ENCODE peak calls at places on chromosomes 6 and 20, in four cellular contexts. A is PC-9, Y is fibroblast of lung, Z is IMR-90. X is an unnamed sample.

GRCh38 chr6:114272582-114272981 is 70.2 kb downstream of the HS3ST5 start:
- DNase-seq in A (no peak), Y (no peak), Z (no peak), X (no peak)

GRCh38 chr6:70415247-70415646 is 1.9 kb downstream of the FAM135A start:
- DNase-seq in A (no peak), Y (no peak), Z (no peak), X (no peak)

GRCh38 chr6:87736809-87737540 is 34.9 kb upstream of the AKIRIN2 start:
- DNase-seq in A (no peak), Y (no peak), Z (no peak), X (no peak)

GRCh38 chr6:50147371-50147770 is 97.6 kb upstream of the DEFB112 start:
- DNase-seq in A (no peak), Y (peak; percentile 51), Z (peak; percentile 37), X (no peak)

GRCh38 chr20:32681175-32682084 is 7.7 kb upstream of the C20orf203 start:
- DNase-seq in A (peak; percentile 76), Y (no peak), Z (peak; percentile 17), X (peak; percentile 13)

GRCh38 chr6:134609862-134610261 is 291.9 kb upstream of the SGK1 start:
- DNase-seq in A (no peak), Y (no peak), Z (no peak), X (no peak)

GRCh38 chr6:41967312-41968287 is 26.0 kb upstream of the CCND3 start:
- DNase-seq in A (peak; percentile 50), Y (peak; percentile 18), Z (peak; percentile 30), X (peak; percentile 67)

GRCh38 chr6:166772518-166772917 is 145.5 kb upstream of the RPS6KA2 start:
- DNase-seq in A (no peak), Y (no peak), Z (no peak), X (no peak)

GRCh38 chr6:114690625-114691024 is 347.8 kb upstream of the HS3ST5 start:
- DNase-seq in A (no peak), Y (no peak), Z (no peak), X (no peak)

GRCh38 chr6:38113810-38114577 is 294.5 kb downstream of the ZFAND3 start:
- DNase-seq in A (no peak), Y (no peak), Z (peak; percentile 31), X (no peak)

GRCh38 chr6:157811476-157812173 is 11.4 kb upstream of the SNX9 start:
- DNase-seq in A (no peak), Y (peak; percentile 41), Z (peak; percentile 41), X (peak; percentile 22)

GRCh38 chr6:116170358-116171057 is 44.6 kb upstream of the COL10A1 start:
- DNase-seq in A (no peak), Y (no peak), Z (no peak), X (no peak)

GRCh38 chr20:23072892-23073586 is 13.1 kb downstream of the CD93 start:
- DNase-seq in A (no peak), Y (no peak), Z (no peak), X (no peak)

GRCh38 chr20:35954907-35955251 is 577 bp upstream of the SCAND1 start:
- DNase-seq in A (no peak), Y (peak; percentile 66), Z (peak; percentile 43), X (peak; percentile 29)

GRCh38 chr6:7532232-7532631 is 9.2 kb upstream of the DSP start:
- DNase-seq in A (peak; percentile 72), Y (no peak), Z (no peak), X (no peak)

GRCh38 chr6:100335999-100336398 is 128.7 kb downstream of the SIM1 start:
- DNase-seq in A (no peak), Y (no peak), Z (no peak), X (no peak)

GRCh38 chr20:62924567-62925419 is 1.5 kb downstream of the DIDO1 start:
- DNase-seq in A (no peak), Y (peak; percentile 49), Z (peak; percentile 34), X (peak; percentile 42)

GRCh38 chr6:24644377-24644776 is 1.6 kb downstream of the KIAA0319 start:
- DNase-seq in A (no peak), Y (no peak), Z (no peak), X (no peak)

GRCh38 chr6:24646771-24647170 is 780 bp upstream of the KIAA0319 start:
- DNase-seq in A (peak; percentile 61), Y (no peak), Z (peak; percentile 12), X (peak; percentile 60)

GRCh38 chr6:24640166-24640565 is 5.8 kb downstream of the KIAA0319 start:
- DNase-seq in A (no peak), Y (no peak), Z (no peak), X (no peak)

GRCh38 chr6:24642061-24642460 is 3.9 kb downstream of the KIAA0319 start:
- DNase-seq in A (no peak), Y (no peak), Z (no peak), X (no peak)

GRCh38 chr6:24643925-24644324 is 2.1 kb downstream of the KIAA0319 start:
- DNase-seq in A (no peak), Y (no peak), Z (no peak), X (no peak)
- H3K4me2 ChIP-seq in A (peak overlapping the region; percentile 90), Y (no peak overlapping the region), Z (no peak overlapping the region), X (no peak overlapping the region)

GRCh38 chr6:163820745-163821456 is 406.4 kb downstream of the QKI start:
- DNase-seq in A (no peak), Y (no peak), Z (no peak), X (no peak)
- TF ChIP-seq CTCF in A (no peak), Y (no peak), Z (no peak), X (no peak)

GRCh38 chr20:37396520-37397075 is 50.7 kb downstream of the SRC start:
- DNase-seq in A (no peak), Y (no peak), Z (no peak), X (no peak)
- H3K4me2 ChIP-seq in A (no peak overlapping the region), Y (no peak overlapping the region), Z (no peak overlapping the region), X (no peak overlapping the region)

GRCh38 chr6:27753668-27754407 is 158.4 kb downstream of the OR2B2 start:
- DNase-seq in A (peak; percentile 81), Y (peak; percentile 80), Z (peak; percentile 76), X (peak; percentile 77)
- TF ChIP-seq CTCF in A (no peak), Y (peak; percentile 37), Z (no peak), X (peak; percentile 2)

X was measured in astrocyte.